ENCODE peak calls at places on chromosomes 11 and 22, in seven cellular contexts. U is spleen, Z is mucosa of descending colon, K is left lung, P is neuronal stem cell, C is RWPE2, M is cardiac muscle cell. D is an unnamed sample. For H3K36me3 and H3K4me1, the result is how much of the 10 kb centered on the place peaks cover.

GRCh38 chr11:107071129-107071528 is 52.9 kb upstream of the GUCY1A2 start:
- DNase-seq in M (no peak), Z (no peak), P (no peak), K (no peak), C (no peak), U (no peak), D (no peak)

GRCh38 chr22:46450931-46451660 is 86.3 kb downstream of the CELSR1 start:
- DNase-seq in M (no peak), C (no peak), P (no peak), K (peak), Z (no peak), U (no peak), D (no peak)

GRCh38 chr22:30423296-30423958 is 2.1 kb upstream of the MTFP1 start:
- DNase-seq in C (peak), P (no peak), M (no peak), U (peak), Z (peak), K (peak), D (peak)

GRCh38 chr11:129115652-129116585 is 76.2 kb downstream of the ARHGAP32 start:
- DNase-seq in C (no peak), U (no peak), M (peak), K (no peak), Z (no peak), P (no peak), D (no peak)

GRCh38 chr11:128776088-128776433 is 82.2 kb downstream of the FLI1 start:
- DNase-seq in M (no peak), C (no peak), K (no peak), Z (no peak), U (no peak), P (no peak), D (peak)

GRCh38 chr11:109077340-109077927 is 344.6 kb upstream of the C11orf87 start:
- DNase-seq in Z (no peak), U (no peak), P (no peak), M (no peak), K (no peak), C (no peak), D (no peak)

GRCh38 chr11:34205326-34206035 is 100.1 kb downstream of the NAT10 start:
- DNase-seq in P (no peak), U (no peak), C (no peak), K (no peak), Z (no peak), M (peak), D (no peak)

GRCh38 chr11:112100457-112100856 is 13.8 kb downstream of the SDHD start:
- DNase-seq in Z (no peak), U (no peak), C (no peak), P (no peak), K (no peak), M (no peak), D (no peak)

GRCh38 chr11:20672575-20672974 is 3.2 kb downstream of the NELL1 start:
- DNase-seq in C (no peak), M (peak), Z (no peak), U (no peak), K (no peak), P (no peak), D (no peak)

GRCh38 chr11:70661763-70662501 is 263.6 kb downstream of the CTTN start:
- DNase-seq in M (peak), P (peak), Z (no peak), C (no peak), U (no peak), K (peak), D (no peak)

GRCh38 chr11:95542868-95543551 is 246.6 kb downstream of the FAM76B start:
- DNase-seq in U (no peak), P (no peak), C (no peak), K (no peak), Z (no peak), M (no peak), D (no peak)

GRCh38 chr11:115499891-115500290 is 4.3 kb downstream of the CADM1 start:
- DNase-seq in K (no peak), C (no peak), Z (no peak), U (no peak), P (no peak), M (no peak), D (no peak)

GRCh38 chr11:45431301-45432018 is 145.3 kb upstream of the SYT13 start:
- DNase-seq in C (no peak), U (no peak), P (no peak), Z (no peak), K (no peak), M (no peak), D (no peak)

GRCh38 chr11:47518212-47518959 is 34.5 kb downstream of the CELF1 start:
- DNase-seq in Z (no peak), P (no peak), K (no peak), C (no peak), U (no peak), M (no peak), D (no peak)

DNA sequence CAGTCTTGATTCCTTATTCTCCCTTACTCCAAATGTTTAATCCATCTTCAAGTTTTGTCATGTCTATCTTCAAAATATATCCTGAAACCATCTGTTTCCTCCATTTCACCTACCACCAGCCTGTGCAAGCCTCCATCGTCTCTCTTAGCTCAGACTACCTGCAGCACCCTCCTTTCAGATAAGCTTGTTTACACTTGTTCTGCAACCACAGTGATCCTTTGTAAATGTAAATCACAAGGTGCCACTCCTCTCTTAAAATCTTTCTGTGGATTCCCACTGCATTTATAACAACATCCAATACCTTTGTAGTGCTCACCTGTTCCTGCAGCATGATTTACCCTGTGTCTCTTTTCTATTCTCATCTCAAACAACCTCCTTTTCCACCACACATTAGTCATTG is 31.8 kb upstream of the GPR83 start:
- DNase-seq in P (no peak), M (no peak), K (no peak), U (no peak), Z (no peak), C (no peak), D (no peak)
- H3K4me3 ChIP-seq in P (no peak), M (no peak), K (no peak), U (no peak), Z (no peak), C (no peak), D (no peak)

GRCh38 chr11:3367221-3367620 is 11.7 kb downstream of the ZNF195 start:
- DNase-seq in Z (no peak), U (no peak), K (no peak), P (no peak), M (no peak), C (no peak), D (no peak)

GRCh38 chr11:3368199-3368598 is 10.7 kb downstream of the ZNF195 start:
- DNase-seq in Z (no peak), M (no peak), C (no peak), K (no peak), U (no peak), P (no peak), D (no peak)

GRCh38 chr11:3370268-3370870 is 8.6 kb downstream of the ZNF195 start:
- DNase-seq in M (no peak), U (no peak), K (no peak), P (no peak), Z (no peak), C (no peak), D (no peak)

GRCh38 chr11:3369366-3369765 is 9.6 kb downstream of the ZNF195 start:
- DNase-seq in Z (no peak), C (no peak), P (no peak), M (no peak), U (no peak), K (no peak), D (no peak)
- H3K36me3 ChIP-seq in Z (under half), C (half or more), P (half or more), M (half or more), U (half or more), K (under half), D (half or more)

DNA sequence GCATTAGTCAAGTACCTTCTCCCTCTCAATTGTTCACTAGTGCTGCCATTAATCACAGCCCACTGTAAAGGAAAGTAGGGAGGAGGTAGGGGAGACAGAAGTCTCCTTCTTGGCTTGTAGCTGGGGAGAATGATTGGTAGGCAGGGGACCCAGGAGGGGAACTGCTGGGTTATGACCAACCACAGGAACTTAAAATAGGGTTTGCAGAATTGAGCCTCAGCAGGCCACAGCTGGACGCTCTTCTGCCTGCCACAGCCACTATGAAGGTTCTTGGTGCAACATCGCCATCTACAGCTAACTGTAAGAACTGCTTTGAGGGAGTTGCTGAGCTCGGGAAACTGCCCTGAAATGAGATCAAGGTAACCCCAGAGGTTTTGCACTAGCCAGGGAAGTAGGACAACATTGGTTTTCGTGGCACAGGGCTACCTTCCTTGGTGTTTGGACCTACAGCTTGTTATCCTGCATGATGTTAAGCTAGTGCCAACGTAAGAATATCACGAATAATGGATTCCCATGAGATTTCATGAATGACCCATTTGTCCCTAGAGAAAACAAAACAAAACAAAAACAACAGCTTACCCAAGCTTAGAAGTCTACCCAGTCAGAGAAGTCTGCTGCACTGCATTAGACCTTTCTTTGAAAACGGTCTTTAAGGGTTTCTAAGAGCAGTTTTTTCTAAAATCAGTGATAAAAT is 787.1 kb upstream of the API5 start:
- DNase-seq in U (no peak), C (no peak), Z (peak), P (peak), M (peak), K (no peak), D (no peak)
- H3K4me1 ChIP-seq in U (under half), C (under half), Z (under half), P (under half), M (under half), K (under half), D (under half)

DNA sequence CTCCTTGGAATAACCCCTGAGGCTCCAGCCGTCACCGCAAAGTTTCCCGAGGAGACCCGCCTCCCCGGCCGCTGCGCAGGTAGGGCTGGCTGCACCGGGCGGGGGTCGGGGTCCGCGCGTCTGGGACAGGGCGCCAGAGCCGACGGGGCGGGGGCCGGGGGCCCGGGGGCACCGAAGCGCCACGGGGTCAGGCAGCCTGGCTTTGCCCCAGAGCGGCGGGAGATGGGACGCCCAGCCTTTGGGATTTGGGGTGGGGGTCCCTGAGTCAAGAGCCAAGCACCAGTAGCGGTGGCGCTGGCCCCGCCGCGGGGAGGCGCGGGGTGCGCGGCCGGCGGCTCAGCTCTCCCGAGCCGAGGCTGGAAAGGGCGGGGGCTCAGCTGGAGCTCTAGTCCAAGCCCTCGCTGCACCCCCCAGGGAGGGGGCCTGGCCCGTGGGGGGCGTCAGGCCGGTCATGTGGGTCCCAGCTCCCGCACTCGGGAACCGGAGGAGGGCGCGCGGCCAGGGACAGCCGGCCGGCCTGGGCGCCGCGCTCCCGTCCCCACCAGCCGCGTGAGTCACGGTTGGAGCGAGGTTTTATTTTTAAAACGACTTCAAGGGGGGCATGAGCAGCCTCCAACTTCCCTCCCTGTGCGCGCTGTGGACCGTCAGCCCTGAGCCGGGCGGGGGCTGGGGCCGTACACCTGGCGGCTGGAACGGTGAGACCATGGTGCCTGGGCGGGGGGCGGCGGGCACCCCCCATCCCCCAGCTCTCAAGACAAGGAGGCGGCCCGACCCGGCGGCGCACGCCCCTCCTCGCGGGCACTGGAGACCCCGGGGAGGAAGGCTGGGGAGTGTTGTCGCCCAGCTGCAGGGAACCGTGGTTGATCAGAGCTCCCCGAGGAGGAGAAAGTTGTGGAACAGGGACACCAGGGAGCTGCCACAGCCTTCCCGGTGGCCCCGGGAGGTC is 623 bp downstream of the FLRT1 start:
- DNase-seq in M (peak), Z (no peak), C (no peak), P (no peak), U (no peak), K (no peak), D (no peak)
- H3K4me3 ChIP-seq in M (peak), Z (no peak), C (no peak), P (peak), U (peak), K (peak), D (no peak)

GRCh38 chr11:11913395-11913794 is 71.6 kb downstream of the USP47 start:
- DNase-seq in Z (no peak), C (no peak), M (no peak), K (no peak), U (no peak), P (no peak), D (no peak)

GRCh38 chr11:11915625-11916024 is 73.9 kb downstream of the USP47 start:
- DNase-seq in K (no peak), Z (no peak), M (no peak), P (no peak), C (no peak), U (no peak), D (no peak)

GRCh38 chr11:11909727-11910126 is 68.0 kb downstream of the USP47 start:
- DNase-seq in K (no peak), Z (no peak), U (no peak), P (no peak), C (no peak), M (no peak), D (no peak)

DNA sequence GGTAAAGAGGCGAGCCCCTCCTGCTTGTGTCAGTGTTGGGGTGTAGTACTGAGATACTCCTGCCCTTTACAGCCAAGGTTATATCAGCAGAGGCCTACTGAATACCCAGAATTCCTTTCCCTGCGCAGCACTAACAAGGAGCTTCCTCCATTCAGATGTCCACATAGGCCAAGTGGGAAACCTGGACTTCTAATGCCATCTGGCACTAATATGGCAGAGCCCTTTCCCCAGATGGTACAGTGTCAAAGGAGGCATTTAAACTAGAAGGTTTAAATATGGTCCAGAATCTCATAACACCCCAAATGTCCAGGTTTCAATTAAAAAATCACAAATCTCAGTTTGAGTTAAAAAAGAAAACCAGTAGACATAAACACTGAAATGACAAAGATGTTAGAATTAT is 68.8 kb downstream of the USP47 start:
- DNase-seq in K (no peak), P (no peak), M (no peak), U (no peak), C (no peak), Z (no peak), D (no peak)
- H3K36me3 ChIP-seq in K (under half), P (half or more), M (under half), U (half or more), C (half or more), Z (under half), D (under half)

DNA sequence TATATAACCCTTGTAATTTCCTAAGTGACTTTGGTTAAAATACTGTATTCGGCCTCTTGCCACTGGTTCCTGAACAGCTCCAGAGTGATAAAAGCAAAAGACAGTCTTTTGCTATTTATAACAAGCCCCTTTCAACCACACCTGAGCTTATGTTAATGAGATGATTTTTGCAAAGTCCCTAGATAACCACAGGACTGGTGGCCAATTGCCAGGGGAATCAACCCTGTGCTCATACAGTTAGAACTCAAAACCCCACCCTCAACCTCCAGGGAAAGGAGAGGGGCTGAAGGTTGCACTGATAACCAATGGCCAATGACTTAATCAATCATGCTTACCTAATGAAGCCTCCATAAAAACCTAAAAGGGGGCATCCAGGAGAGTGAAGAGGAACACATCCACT is 77.9 kb downstream of the SIK3 start:
- DNase-seq in Z (peak), U (no peak), K (no peak), C (no peak), P (no peak), M (no peak), D (no peak)
- H3K4me1 ChIP-seq in Z (under half), U (half or more), K (under half), C (under half), P (under half), M (under half), D (under half)

GRCh38 chr11:1459219-1459575 is 27.4 kb downstream of the MOB2 start:
- DNase-seq in C (no peak), Z (no peak), U (no peak), K (no peak), P (no peak), M (no peak), D (no peak)

GRCh38 chr11:1460994-1461805 is 25.4 kb downstream of the MOB2 start:
- DNase-seq in M (no peak), K (no peak), C (no peak), U (no peak), Z (no peak), P (no peak), D (no peak)

GRCh38 chr11:1458340-1459218 is 28.0 kb downstream of the MOB2 start:
- DNase-seq in Z (peak), C (no peak), P (peak), U (no peak), M (peak), K (no peak), D (no peak)

GRCh38 chr11:1460396-1460795 is 26.2 kb downstream of the MOB2 start:
- DNase-seq in U (no peak), Z (peak), M (peak), K (no peak), P (no peak), C (no peak), D (no peak)

GRCh38 chr11:1459739-1460395 is 26.7 kb downstream of the MOB2 start:
- DNase-seq in U (no peak), C (no peak), K (no peak), P (no peak), M (no peak), Z (no peak), D (no peak)
- H3K4me3 ChIP-seq in U (no peak), C (no peak), K (no peak), P (no peak), M (no peak), Z (no peak), D (no peak)

GRCh38 chr22:39508393-39508792 is 6.3 kb downstream of the MIEF1 start:
- DNase-seq in C (no peak), K (no peak), P (no peak), Z (no peak), M (no peak), U (no peak), D (no peak)
- H3K36me3 ChIP-seq in C (half or more), K (under half), P (half or more), Z (under half), M (half or more), U (half or more), D (half or more)

GRCh38 chr22:20422965-20423635 is 14.5 kb downstream of the SCARF2 start:
- DNase-seq in Z (no peak), P (no peak), M (no peak), C (peak), K (peak), U (peak), D (no peak)
- H3K4me1 ChIP-seq in Z (under half), P (under half), M (under half), C (under half), K (under half), U (under half), D (under half)

D was measured in effector memory CD4-positive, alpha-beta T cell.